ENCODE peak calls at places on chromosomes 4 and X, in eight cellular contexts. L, Q, B, M, Z, O, I and P are unnamed samples.

GRCh38 chrX:25049347-25049746 is 33.6 kb upstream of the ARX start:
- DNase-seq in O (no peak), Q (no peak), B (peak; percentile 12), I (peak; percentile 18), L (no peak), Z (no peak), M (no peak), P (no peak)

GRCh38 chrX:87895421-87895820 is 377.8 kb downstream of the KLHL4 start:
- DNase-seq in O (no peak), Q (no peak), I (no peak), M (no peak), B (no peak), L (no peak), Z (no peak), P (no peak)

GRCh38 chr4:185305979-185306442 is 89.7 kb downstream of the LRP2BP start:
- DNase-seq in L (peak; percentile 83), O (no peak), I (no peak), Z (no peak), Q (no peak), B (peak; percentile 93), M (no peak), P (no peak)

GRCh38 chrX:9682456-9682855 is 83.2 kb downstream of the GPR143 start:
- DNase-seq in M (no peak), L (no peak), I (peak; percentile 42), Z (no peak), Q (no peak), B (peak; percentile 17), O (no peak), P (no peak)

GRCh38 chrX:153925739-153926593 is at the start of gene ARHGAP4:
- DNase-seq in L (peak; percentile 37), Q (no peak), B (no peak), M (no peak), I (no peak), O (peak; percentile 31), Z (no peak), P (no peak)

GRCh38 chrX:40867352-40867751 is 132.0 kb upstream of the MED14 start:
- DNase-seq in O (no peak), Q (no peak), L (peak; percentile 8), M (no peak), I (peak; percentile 54), Z (no peak), B (peak; percentile 36), P (no peak)

GRCh38 chrX:42973321-42973720 is 195.4 kb upstream of the PPP1R2C start:
- DNase-seq in B (no peak), O (no peak), M (no peak), I (no peak), L (no peak), Z (no peak), Q (no peak), P (no peak)

GRCh38 chr4:76803522-76803921 is 94.4 kb downstream of the SOWAHB start:
- DNase-seq in B (peak; percentile 84), Z (no peak), L (no peak), I (peak; percentile 75), O (no peak), M (no peak), Q (no peak), P (no peak)

GRCh38 chrX:49000640-49001039 is 1.4 kb downstream of the GRIPAP1 start:
- DNase-seq in Z (no peak), B (no peak), L (no peak), O (no peak), I (no peak), M (no peak), Q (no peak), P (no peak)

GRCh38 chr4:109588176-109588575 is 28.1 kb downstream of the MCUB start:
- DNase-seq in Q (no peak), B (peak; percentile 40), M (no peak), Z (no peak), L (no peak), I (no peak), O (no peak), P (no peak)

GRCh38 chr4:143286733-143287570 is 49.7 kb upstream of the GAB1 start:
- DNase-seq in I (no peak), O (no peak), M (no peak), Q (no peak), Z (peak; percentile 13), L (no peak), B (peak; percentile 75), P (no peak)

GRCh38 chr4:181959121-181959520 is 284.1 kb upstream of the TENM3 start:
- DNase-seq in Z (no peak), B (peak; percentile 87), Q (no peak), I (no peak), O (no peak), L (no peak), M (no peak), P (no peak)

GRCh38 chr4:55517526-55518229 is 29.0 kb downstream of the CLOCK start:
- DNase-seq in Z (no peak), I (no peak), O (no peak), L (no peak), B (no peak), Q (no peak), M (no peak), P (no peak)

GRCh38 chrX:30712214-30712613 is 59.0 kb downstream of the GK start:
- DNase-seq in M (no peak), Q (no peak), Z (no peak), I (no peak), L (no peak), B (no peak), O (no peak), P (no peak)

GRCh38 chr4:112766422-112766821 is 129.5 kb downstream of the LARP7 start:
- DNase-seq in B (peak; percentile 43), Z (no peak), M (no peak), L (no peak), I (peak; percentile 49), O (peak; percentile 40), Q (no peak), P (no peak)

GRCh38 chrX:98506907-98507306 is 1623.2 kb downstream of the RPA4 start:
- DNase-seq in Q (no peak), O (no peak), B (no peak), L (no peak), M (no peak), I (no peak), Z (no peak), P (no peak)

GRCh38 chr4:144611850-144612249 is 34.1 kb upstream of the HHIP start:
- DNase-seq in B (peak; percentile 26), Q (no peak), M (no peak), O (peak; percentile 36), L (peak; percentile 26), Z (no peak), I (peak; percentile 23), P (no peak)
- TF ChIP-seq CTCF in B (peak; percentile 56), Q (peak; percentile 41), M (no peak), O (peak; percentile 42), L (peak; percentile 63), Z (no peak), I (peak; percentile 31), P (no peak)

DNA sequence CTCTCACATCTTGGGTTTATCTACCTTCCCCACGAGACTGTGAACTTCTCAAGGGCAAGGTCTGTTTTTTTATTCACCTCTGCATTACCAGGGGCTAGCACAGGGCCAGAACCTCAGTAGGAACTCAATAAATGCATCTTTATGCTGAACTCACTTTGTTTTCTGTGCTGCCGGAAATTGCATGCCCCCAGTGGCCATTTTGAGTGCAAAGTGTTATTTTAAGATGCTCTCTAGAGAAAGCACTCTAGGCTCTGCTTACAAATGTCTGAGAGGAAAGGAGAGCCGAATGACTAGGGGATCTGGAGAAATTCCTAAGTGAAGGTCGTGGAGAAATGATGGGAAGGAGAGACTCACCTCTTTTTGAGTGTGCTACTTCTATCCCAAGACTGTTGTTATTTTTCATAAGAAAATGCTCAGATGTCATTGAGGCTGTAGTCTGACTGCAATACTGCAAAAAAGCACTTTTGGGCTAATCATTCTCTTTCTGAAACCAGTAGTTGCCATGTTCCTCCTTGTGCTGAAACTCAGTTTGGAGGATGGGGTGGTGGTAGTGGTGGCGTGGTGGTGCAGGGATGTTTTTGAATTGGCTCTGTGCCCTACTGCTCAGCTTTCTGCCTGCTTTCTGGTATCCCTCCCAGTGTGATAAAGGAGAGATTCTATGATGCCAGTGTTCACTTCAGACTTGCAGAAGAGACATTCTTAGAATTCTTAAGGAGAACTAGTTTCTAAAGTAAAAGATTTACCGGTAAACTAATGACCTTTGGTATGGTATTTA is 41.3 kb downstream of the DOCK11 start:
- DNase-seq in Q (no peak), L (no peak), Z (no peak), B (peak; percentile 30), O (peak; percentile 11), M (no peak), I (no peak), P (no peak)
- TF ChIP-seq CTCF in Q (peak; percentile 38), L (peak; percentile 41), Z (peak; percentile 18), B (peak; percentile 41), O (no peak), M (no peak), I (peak; percentile 26), P (peak; percentile 34)

GRCh38 chr4:41692717-41693345 is 55.7 kb downstream of the PHOX2B start:
- DNase-seq in B (peak; percentile 53), Q (peak; percentile 19), O (peak; percentile 62), L (peak; percentile 46), M (no peak), Z (peak; percentile 13), I (peak; percentile 77), P (peak; percentile 64)
- TF ChIP-seq CTCF in B (peak; percentile 89), Q (peak; percentile 80), O (peak; percentile 82), L (peak; percentile 88), M (peak; percentile 52), Z (peak; percentile 78), I (peak; percentile 83), P (peak; percentile 81)

GRCh38 chrX:28177202-28177601 is 196.0 kb upstream of the DCAF8L1 start:
- DNase-seq in L (peak; percentile 38), M (no peak), I (peak; percentile 23), O (peak; percentile 58), Q (no peak), B (no peak), Z (no peak), P (no peak)
- TF ChIP-seq CTCF in L (peak; percentile 72), M (no peak), I (peak; percentile 26), O (peak; percentile 57), Q (no peak), B (no peak), Z (no peak), P (peak; percentile 36)